ENCODE peak calls at places on chromosomes 3 and 15, in five cellular contexts. B is kidney, K is heart left ventricle, S is tibial artery, M is AG04450. Y is an unnamed sample.
A peak's percentile ranks its signal among the peaks of the same experiment; 100 is the strongest.

GRCh38 chr3:10006762-10007090 is 19.5 kb upstream of the FANCD2 start:
- DNase-seq in K (no peak), M (no peak), S (no peak), B (no peak), Y (no peak)

GRCh38 chr3:120496278-120496975 is 45.6 kb upstream of the FSTL1 start:
- DNase-seq in S (no peak), B (no peak), M (no peak), K (no peak), Y (peak; percentile 45)

GRCh38 chr15:70210076-70210475 is 112.4 kb upstream of the TLE3 start:
- DNase-seq in K (no peak), S (no peak), M (no peak), B (no peak), Y (no peak)

GRCh38 chr3:12479919-12480425 is 4.3 kb upstream of the TSEN2 start:
- DNase-seq in B (no peak), K (no peak), M (no peak), S (no peak), Y (no peak)

GRCh38 chr3:113212845-113213375 is 1.6 kb downstream of the BOC start:
- DNase-seq in M (no peak), K (no peak), B (no peak), S (no peak), Y (no peak)

GRCh38 chr3:8739757-8740508 is 6.3 kb downstream of the CAV3 start:
- DNase-seq in M (peak; percentile 26), B (peak; percentile 30), S (no peak), K (no peak), Y (peak; percentile 95)

GRCh38 chr3:2156244-2156847 is 57.7 kb downstream of the CNTN4 start:
- DNase-seq in B (peak; percentile 53), K (no peak), S (no peak), M (no peak), Y (no peak)

GRCh38 chr15:22873204-22873701 is 34.8 kb downstream of the NIPA2 start:
- DNase-seq in B (peak; percentile 48), K (no peak), M (peak; percentile 42), S (no peak), Y (no peak)

GRCh38 chr3:11770477-11771381 is 76.0 kb downstream of the TAMM41 start:
- DNase-seq in B (peak; percentile 90), K (peak; percentile 69), M (peak; percentile 68), S (no peak), Y (peak; percentile 99)

GRCh38 chr15:66661432-66662096 is 40.5 kb upstream of the SMAD6 start:
- DNase-seq in M (no peak), B (no peak), S (peak; percentile 73), K (peak; percentile 82), Y (no peak)

GRCh38 chr3:48826451-48826850 is 21.2 kb downstream of the PRKAR2A start:
- DNase-seq in S (no peak), M (peak; percentile 69), K (no peak), B (no peak), Y (no peak)

GRCh38 chr15:88700716-88701115 is 61.9 kb downstream of the ISG20 start:
- DNase-seq in K (no peak), S (peak; percentile 41), M (no peak), B (no peak), Y (no peak)

GRCh38 chr15:38212759-38213158 is 39.9 kb upstream of the SPRED1 start:
- DNase-seq in M (no peak), B (no peak), S (no peak), K (no peak), Y (no peak)

GRCh38 chr15:74318376-74319137 is 48.9 kb downstream of the CYP11A1 start:
- DNase-seq in S (peak; percentile 72), B (no peak), M (no peak), K (no peak), Y (no peak)

GRCh38 chr15:98085003-98085639 is 124.6 kb downstream of the ARRDC4 start:
- DNase-seq in K (no peak), S (no peak), B (no peak), M (peak; percentile 16), Y (no peak)

GRCh38 chr15:83733206-83733605 is 79.3 kb downstream of the ADAMTSL3 start:
- DNase-seq in K (no peak), B (no peak), S (no peak), M (no peak), Y (peak; percentile 95)

GRCh38 chr15:65056868-65057548 is 10.8 kb downstream of the RASL12 start:
- DNase-seq in B (peak; percentile 82), M (no peak), K (peak; percentile 55), S (peak; percentile 62), Y (no peak)

GRCh38 chr3:123071146-123071545 is 4.3 kb downstream of the PDIA5 start:
- DNase-seq in M (no peak), B (no peak), S (no peak), K (no peak), Y (no peak)

GRCh38 chr15:49458145-49458544 is 35.1 kb downstream of the FGF7 start:
- DNase-seq in M (no peak), S (no peak), K (no peak), B (no peak), Y (no peak)

GRCh38 chr3:117531078-117531477 is 821.5 kb downstream of the TUSC7 start:
- DNase-seq in K (no peak), B (no peak), S (no peak), M (no peak), Y (no peak)

GRCh38 chr15:58957101-58957973 is 23.9 kb upstream of the SLTM start:
- DNase-seq in K (no peak), M (no peak), B (no peak), S (no peak), Y (no peak)

GRCh38 chr3:129009266-129009665 is 8.2 kb downstream of the EFCC1 start:
- DNase-seq in S (no peak), B (no peak), K (peak; percentile 20), M (no peak), Y (no peak)

GRCh38 chr3:141255864-141256263 is 24.2 kb downstream of the PXYLP1 start:
- DNase-seq in M (no peak), K (no peak), S (peak; percentile 65), B (no peak), Y (no peak)

GRCh38 chr3:183295211-183295610 is 42.2 kb downstream of the B3GNT5 start:
- DNase-seq in M (peak; percentile 55), S (no peak), K (no peak), B (no peak), Y (peak; percentile 91)

GRCh38 chr3:177410734-177411133 is 213.5 kb upstream of the TBL1XR1 start:
- DNase-seq in S (no peak), M (no peak), K (no peak), B (no peak), Y (no peak)

GRCh38 chr3:105598047-105598796 is 231.5 kb downstream of the ALCAM start:
- DNase-seq in B (no peak), M (peak; percentile 87), S (no peak), K (no peak), Y (peak; percentile 69)

GRCh38 chr3:150255416-150255815 is 152.7 kb upstream of the TSC22D2 start:
- DNase-seq in K (peak; percentile 69), B (no peak), M (no peak), S (no peak), Y (no peak)

GRCh38 chr3:124217542-124217941 is 225.6 kb upstream of the ROPN1 start:
- DNase-seq in S (no peak), K (no peak), B (no peak), M (peak; percentile 44), Y (peak; percentile 12)

GRCh38 chr3:99357131-99357530 is 281.3 kb upstream of the COL8A1 start:
- DNase-seq in K (no peak), S (no peak), M (no peak), B (no peak), Y (no peak)

GRCh38 chr3:69443554-69443953 is 57.7 kb upstream of the FRMD4B start:
- DNase-seq in S (no peak), K (no peak), M (no peak), B (no peak), Y (no peak)

GRCh38 chr3:54008744-54009143 is 113.6 kb upstream of the CACNA2D3 start:
- DNase-seq in B (no peak), K (no peak), S (no peak), M (no peak), Y (no peak)

GRCh38 chr15:41241251-41241964 is 10.3 kb downstream of the CHP1 start:
- DNase-seq in M (no peak), B (no peak), K (no peak), S (no peak), Y (no peak)

GRCh38 chr15:40782609-40783227 is 12.9 kb downstream of the C15orf62 start:
- DNase-seq in K (no peak), B (peak; percentile 91), M (no peak), S (peak; percentile 65), Y (no peak)

GRCh38 chr15:60362318-60363023 is 35.3 kb downstream of the ANXA2 start:
- DNase-seq in M (peak; percentile 33), S (no peak), K (no peak), B (no peak), Y (no peak)

GRCh38 chr3:23263796-23264195 is 60.7 kb downstream of the UBE2E2 start:
- DNase-seq in M (no peak), S (no peak), K (no peak), B (no peak), Y (no peak)

GRCh38 chr3:64104691-64105101 is 81.4 kb upstream of the PSMD6 start:
- DNase-seq in S (no peak), M (no peak), K (no peak), B (no peak), Y (peak; percentile 71)

GRCh38 chr3:64103131-64103530 is 79.8 kb upstream of the PSMD6 start:
- DNase-seq in M (no peak), K (no peak), S (no peak), B (no peak), Y (no peak)

GRCh38 chr3:64105816-64106215 is 82.5 kb upstream of the PSMD6 start:
- DNase-seq in M (no peak), S (no peak), B (no peak), K (no peak), Y (no peak)

GRCh38 chr3:64107154-64107553 is 83.9 kb upstream of the PSMD6 start:
- DNase-seq in K (no peak), M (no peak), S (no peak), B (no peak), Y (no peak)

GRCh38 chr3:64104006-64104405 is 80.7 kb upstream of the PSMD6 start:
- DNase-seq in M (no peak), K (no peak), S (no peak), B (no peak), Y (no peak)
- H3K27ac ChIP-seq in M (no peak overlapping the region), K (no peak overlapping the region), S (no peak overlapping the region), B (no peak overlapping the region), Y (no peak overlapping the region)

GRCh38 chr3:195574497-195575304 is 9.0 kb downstream of the APOD start:
- DNase-seq in S (peak; percentile 49), K (no peak), B (no peak), M (no peak), Y (no peak)
- H3K27ac ChIP-seq in S (no peak overlapping the region), K (no peak overlapping the region), B (no peak overlapping the region), M (no peak overlapping the region), Y (no peak overlapping the region)

GRCh38 chr3:14429689-14430452 is 27.5 kb downstream of the SLC6A6 start:
- DNase-seq in K (no peak), M (no peak), B (no peak), S (no peak), Y (no peak)
- H3K27ac ChIP-seq in K (no peak overlapping the region), M (no peak overlapping the region), B (no peak overlapping the region), S (no peak overlapping the region), Y (no peak overlapping the region)

DNA sequence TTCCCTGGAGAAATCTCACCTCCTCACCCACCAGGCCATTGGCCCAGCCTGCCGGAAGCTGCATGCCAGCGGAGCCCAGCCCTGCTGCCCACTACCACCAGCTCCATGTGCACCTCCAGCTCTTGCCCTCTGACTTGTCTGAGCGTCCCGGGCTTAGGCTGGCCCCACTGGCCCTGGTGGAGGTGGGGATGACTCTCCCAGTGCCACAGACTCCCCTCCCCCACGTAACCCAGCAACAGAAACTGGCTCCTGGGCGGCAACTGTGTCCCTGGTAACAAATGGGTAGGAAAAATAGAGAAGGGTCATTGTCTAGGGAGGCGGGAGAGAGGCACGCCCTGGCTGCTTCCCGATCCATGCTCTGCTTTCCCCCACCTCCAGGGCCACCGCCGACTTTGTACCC is 11.0 kb upstream of the SEMA3B start:
- DNase-seq in B (no peak), S (no peak), M (no peak), K (no peak), Y (no peak)
- H3K27ac ChIP-seq in B (no peak overlapping the region), S (peak overlapping the region; percentile 97), M (no peak overlapping the region), K (peak overlapping the region; percentile 100), Y (no peak overlapping the region)